ENCODE peak calls at places on chromosomes 1 and 21, in four cellular contexts. One of them, this sample, is unnamed.

GRCh38 chr1:89553195-89553584 is 28.6 kb downstream of the LRRC8B start:
- DNase-seq in SK-MEL-5: no peak
- DNase-seq in CD8-positive, alpha-beta memory T cell: no peak
- DNase-seq in heart left ventricle: no peak
- DNase-seq in this sample: no peak

GRCh38 chr1:27122652-27123051 is 32.3 kb downstream of the SLC9A1 start:
- DNase-seq in heart left ventricle: peak
- DNase-seq in CD8-positive, alpha-beta memory T cell: no peak
- DNase-seq in SK-MEL-5: peak
- DNase-seq in this sample: peak

GRCh38 chr1:156908541-156908940 is 11.9 kb upstream of the LRRC71 start:
- DNase-seq in CD8-positive, alpha-beta memory T cell: no peak
- DNase-seq in heart left ventricle: no peak
- DNase-seq in SK-MEL-5: no peak
- DNase-seq in this sample: no peak

GRCh38 chr1:27005648-27006496 is 6.8 kb downstream of the TENT5B start:
- DNase-seq in heart left ventricle: no peak
- DNase-seq in CD8-positive, alpha-beta memory T cell: no peak
- DNase-seq in SK-MEL-5: no peak
- DNase-seq in this sample: no peak

GRCh38 chr1:149915429-149916192 is 2.0 kb downstream of the SV2A start:
- DNase-seq in SK-MEL-5: no peak
- DNase-seq in CD8-positive, alpha-beta memory T cell: no peak
- DNase-seq in heart left ventricle: no peak
- DNase-seq in this sample: no peak

GRCh38 chr1:23611601-23612327 is 52.5 kb upstream of the ID3 start:
- DNase-seq in SK-MEL-5: no peak
- DNase-seq in heart left ventricle: no peak
- DNase-seq in CD8-positive, alpha-beta memory T cell: peak
- DNase-seq in this sample: no peak

GRCh38 chr1:42420145-42420544 is 35.7 kb downstream of the ZMYND12 start:
- DNase-seq in CD8-positive, alpha-beta memory T cell: no peak
- DNase-seq in heart left ventricle: no peak
- DNase-seq in SK-MEL-5: no peak
- DNase-seq in this sample: no peak

GRCh38 chr1:210231846-210232523 is 611 bp upstream of the SERTAD4 start:
- DNase-seq in heart left ventricle: peak
- DNase-seq in SK-MEL-5: peak
- DNase-seq in CD8-positive, alpha-beta memory T cell: no peak
- DNase-seq in this sample: no peak

GRCh38 chr1:220007438-220007837 is 38.9 kb downstream of the EPRS1 start:
- DNase-seq in heart left ventricle: no peak
- DNase-seq in SK-MEL-5: no peak
- DNase-seq in CD8-positive, alpha-beta memory T cell: no peak
- DNase-seq in this sample: no peak

GRCh38 chr21:42527489-42528158 is 14.0 kb downstream of the SLC37A1 start:
- DNase-seq in heart left ventricle: no peak
- DNase-seq in CD8-positive, alpha-beta memory T cell: peak
- DNase-seq in SK-MEL-5: no peak
- DNase-seq in this sample: no peak

GRCh38 chr21:46110499-46111192 is 12.7 kb downstream of the COL6A2 start:
- DNase-seq in heart left ventricle: peak
- DNase-seq in SK-MEL-5: no peak
- DNase-seq in CD8-positive, alpha-beta memory T cell: no peak
- DNase-seq in this sample: no peak

GRCh38 chr21:37436180-37436579 is 69.6 kb downstream of the DYRK1A start:
- DNase-seq in CD8-positive, alpha-beta memory T cell: no peak
- DNase-seq in heart left ventricle: no peak
- DNase-seq in SK-MEL-5: no peak
- DNase-seq in this sample: no peak

This sample was measured in CD14-positive monocyte.